ENCODE peak calls at places on chromosomes 12 and 14, in nine cellular contexts. M is activated B cell treated with CpG ODN at 0.5 μM for 24 hours, Y is right atrium auricular region, E is bronchial epithelial cell, L is endothelial cell, S is cardiac muscle cell, P is ovary, I is HCT116, G is A673. C is an unnamed sample.

GRCh38 chr14:92985521-92985920 is 62.6 kb downstream of the CHGA start:
- DNase-seq in M (no peak), Y (no peak), E (no peak), L (no peak), S (no peak), P (no peak), I (no peak), G (no peak), C (no peak)

GRCh38 chr12:84632556-84632955 is 280.0 kb downstream of the SLC6A15 start:
- DNase-seq in M (no peak), Y (no peak), E (no peak), L (no peak), S (no peak), P (no peak), I (no peak), G (no peak), C (no peak)

GRCh38 chr14:51869426-51870113 is 9.2 kb downstream of the GNG2 start:
- DNase-seq in M (no peak), Y (no peak), E (no peak), L (no peak), S (no peak), P (no peak), I (no peak), G (no peak), C (peak; percentile 11)

GRCh38 chr12:12686472-12686871 is 9.5 kb downstream of the GPR19 start:
- DNase-seq in M (no peak), Y (no peak), E (no peak), L (no peak), S (no peak), P (no peak), I (no peak), G (no peak), C (peak; percentile 45)

GRCh38 chr12:14185441-14186192 is 179.9 kb upstream of the ATF7IP start:
- DNase-seq in M (peak; percentile 41), Y (no peak), E (peak; percentile 45), L (peak; percentile 48), S (peak; percentile 73), P (no peak), I (peak; percentile 39), G (peak; percentile 83), C (peak; percentile 47)

GRCh38 chr12:108647199-108647935 is 13.7 kb upstream of the SELPLG start:
- DNase-seq in M (no peak), Y (no peak), E (no peak), L (no peak), S (no peak), P (no peak), I (no peak), G (no peak), C (no peak)

GRCh38 chr14:100761481-100761880 is 34.8 kb downstream of the DLK1 start:
- DNase-seq in M (no peak), Y (no peak), E (peak; percentile 98), L (no peak), S (no peak), P (no peak), I (peak; percentile 40), G (no peak), C (peak; percentile 51)

GRCh38 chr12:27982380-27982779 is 9.8 kb upstream of the PTHLH start:
- DNase-seq in M (no peak), Y (no peak), E (no peak), L (no peak), S (no peak), P (no peak), I (no peak), G (no peak), C (peak; percentile 9)

GRCh38 chr12:57461326-57461903 is 1.8 kb downstream of the GLI1 start:
- DNase-seq in M (peak; percentile 40), Y (peak; percentile 71), E (no peak), L (peak; percentile 50), S (peak; percentile 71), P (peak; percentile 80), I (no peak), G (peak; percentile 92), C (peak; percentile 59)

GRCh38 chr12:18262514-18262913 is 1.2 kb downstream of the PIK3C2G start:
- DNase-seq in M (no peak), Y (no peak), E (peak; percentile 94), L (no peak), S (no peak), P (no peak), I (no peak), G (no peak), C (peak; percentile 32)

GRCh38 chr12:102513739-102514138 is 33.4 kb upstream of the IGF1 start:
- DNase-seq in M (no peak), Y (no peak), E (no peak), L (no peak), S (no peak), P (no peak), I (no peak), G (no peak), C (no peak)
- TF ChIP-seq CTCF in M (no peak), Y (no peak), E (no peak), L (no peak), S (no peak), P (no peak), I (no peak), G (peak; percentile 16), C (no peak)

GRCh38 chr12:64194333-64195149 is 27.6 kb downstream of the KICS2 start:
- DNase-seq in M (no peak), Y (no peak), E (no peak), L (no peak), S (no peak), P (no peak), I (no peak), G (no peak), C (peak; percentile 70)

GRCh38 chr12:64193931-64194330 is 28.2 kb downstream of the KICS2 start:
- DNase-seq in M (no peak), Y (no peak), E (no peak), L (no peak), S (no peak), P (no peak), I (no peak), G (no peak), C (no peak)

GRCh38 chr12:64190140-64190539 is 32.0 kb downstream of the KICS2 start:
- DNase-seq in M (no peak), Y (no peak), E (no peak), L (no peak), S (no peak), P (no peak), I (no peak), G (no peak), C (no peak)

GRCh38 chr12:64193045-64193444 is 29.1 kb downstream of the KICS2 start:
- DNase-seq in M (no peak), Y (no peak), E (no peak), L (no peak), S (no peak), P (no peak), I (no peak), G (no peak), C (no peak)

DNA sequence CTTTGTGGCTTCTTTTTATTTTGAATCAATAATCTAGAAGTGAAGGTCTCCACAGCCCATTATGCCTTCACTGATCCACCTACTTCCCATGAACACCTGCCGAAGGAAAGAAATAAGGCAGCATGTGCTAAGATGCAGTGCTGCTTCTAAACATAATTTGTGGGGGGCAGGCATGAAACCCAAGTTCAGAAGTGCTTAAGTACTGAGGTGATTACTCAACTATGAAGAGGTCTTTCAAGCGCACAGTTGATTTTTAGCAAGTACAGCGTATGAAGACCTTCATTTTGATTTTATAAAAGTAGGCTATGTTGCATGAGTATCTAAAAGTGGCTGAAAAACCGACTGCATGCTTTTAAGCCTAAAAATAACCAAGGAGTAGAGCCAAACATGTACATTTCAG is 29.5 kb downstream of the KICS2 start:
- DNase-seq in M (no peak), Y (no peak), E (no peak), L (no peak), S (no peak), P (no peak), I (no peak), G (no peak), C (no peak)
- TF ChIP-seq CTCF in M (no peak), Y (no peak), E (no peak), L (no peak), S (no peak), P (no peak), I (no peak), G (no peak), C (no peak)

GRCh38 chr14:76644875-76645518 is 116.3 kb upstream of the VASH1 start:
- DNase-seq in M (no peak), Y (no peak), E (peak; percentile 33), L (peak; percentile 70), S (peak; percentile 68), P (no peak), I (peak; percentile 27), G (peak; percentile 77), C (peak; percentile 34)
- TF ChIP-seq CTCF in M (no peak), Y (no peak), E (peak; percentile 83), L (peak; percentile 50), S (peak; percentile 66), P (no peak), I (peak; percentile 78), G (peak; percentile 84), C (peak; percentile 44)

GRCh38 chr12:104168596-104168995 is 30.6 kb upstream of the NFYB start:
- DNase-seq in M (no peak), Y (no peak), E (no peak), L (no peak), S (no peak), P (no peak), I (no peak), G (no peak), C (no peak)

GRCh38 chr12:104167519-104168458 is 29.8 kb upstream of the NFYB start:
- DNase-seq in M (no peak), Y (no peak), E (no peak), L (no peak), S (no peak), P (no peak), I (no peak), G (no peak), C (no peak)

GRCh38 chr12:104164635-104165034 is 26.6 kb upstream of the NFYB start:
- DNase-seq in M (no peak), Y (no peak), E (no peak), L (no peak), S (no peak), P (no peak), I (no peak), G (no peak), C (no peak)

GRCh38 chr12:104165801-104166200 is 27.8 kb upstream of the NFYB start:
- DNase-seq in M (no peak), Y (no peak), E (no peak), L (no peak), S (no peak), P (no peak), I (no peak), G (no peak), C (peak; percentile 33)

DNA sequence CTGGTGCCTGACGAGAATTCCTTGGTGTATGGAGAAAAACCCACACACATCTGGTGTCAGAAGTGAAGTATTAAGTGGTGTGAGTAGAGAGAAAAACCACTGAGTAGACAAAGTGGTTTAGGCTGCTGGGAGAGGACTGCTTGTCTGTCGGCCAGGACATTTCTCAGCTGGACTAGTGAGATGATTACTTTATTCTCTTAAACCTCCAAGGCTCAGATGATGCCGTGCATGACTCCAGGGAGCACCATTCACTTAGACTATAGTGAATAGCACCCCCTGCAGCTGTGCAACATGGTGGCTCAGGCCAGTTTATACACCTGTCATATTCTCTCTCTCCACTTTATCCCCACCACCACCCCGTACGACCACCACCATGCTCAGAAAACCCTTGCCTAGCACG is 28.5 kb upstream of the NFYB start:
- DNase-seq in M (no peak), Y (no peak), E (no peak), L (no peak), S (no peak), P (no peak), I (no peak), G (no peak), C (peak; percentile 80)
- TF ChIP-seq CTCF in M (no peak), Y (no peak), E (no peak), L (no peak), S (peak; percentile 33), P (no peak), I (no peak), G (no peak), C (no peak)